ENCODE peak calls at places on chromosomes 16 and 17, in ten cellular contexts. F, M, E, Q, G, Y, H, K, Z and T are unnamed samples.

GRCh38 chr17:47719411-47720152 is 13.5 kb upstream of the TBX21 start:
- DNase-seq in M (no peak), H (no peak), Z (peak; percentile 57), Y (peak; percentile 65), F (peak; percentile 43), G (peak; percentile 52), E (no peak), K (no peak), Q (no peak), T (no peak)

GRCh38 chr16:4900750-4901149 is 36.2 kb downstream of the PPL start:
- DNase-seq in F (no peak), M (no peak), Q (no peak), Z (no peak), Y (no peak), E (no peak), G (no peak), H (no peak), K (no peak), T (no peak)

GRCh38 chr17:64387545-64388171 is 3.0 kb downstream of the PECAM1 start:
- DNase-seq in G (no peak), E (no peak), M (no peak), F (no peak), K (no peak), Y (no peak), Q (no peak), Z (no peak), H (no peak), T (no peak)

GRCh38 chr16:14186007-14186953 is 115.2 kb downstream of the MRTFB start:
- DNase-seq in Q (no peak), Y (peak; percentile 83), E (peak; percentile 59), K (no peak), M (peak; percentile 24), F (peak; percentile 85), Z (no peak), G (no peak), H (no peak), T (no peak)

GRCh38 chr16:17917316-17918019 is 419.1 kb downstream of the NPIPA8 start:
- DNase-seq in Z (no peak), M (no peak), E (no peak), Y (no peak), Q (no peak), G (no peak), F (no peak), K (no peak), H (no peak), T (no peak)

GRCh38 chr17:80738987-80739730 is 194.5 kb downstream of the RPTOR start:
- DNase-seq in K (peak; percentile 48), Q (no peak), Y (no peak), H (no peak), G (no peak), M (no peak), Z (no peak), F (no peak), E (no peak), T (no peak)

GRCh38 chr17:33436321-33436720 is 143.2 kb upstream of the ASIC2 start:
- DNase-seq in K (no peak), Q (no peak), G (no peak), Z (no peak), E (no peak), Y (peak; percentile 37), H (no peak), M (peak; percentile 21), F (peak; percentile 45), T (no peak)

GRCh38 chr16:50160495-50161164 is 7.5 kb downstream of the TENT4B start:
- DNase-seq in M (no peak), H (no peak), Q (no peak), F (peak; percentile 38), K (no peak), G (no peak), E (no peak), Z (no peak), Y (peak; percentile 71), T (no peak)

GRCh38 chr17:8629371-8630226 is 926 bp downstream of the MYH10 start:
- DNase-seq in Z (peak; percentile 28), Q (no peak), H (peak; percentile 37), M (peak; percentile 41), K (peak; percentile 52), Y (peak; percentile 36), F (peak; percentile 53), E (peak; percentile 67), G (peak; percentile 12), T (peak; percentile 47)

GRCh38 chr17:18626152-18626870 is 17.9 kb downstream of the TBC1D28 start:
- DNase-seq in F (no peak), M (no peak), G (no peak), Z (no peak), E (peak; percentile 3), K (no peak), Q (no peak), Y (no peak), H (peak; percentile 4), T (no peak)

GRCh38 chr16:85735225-85735722 is 15.6 kb downstream of the C16orf74 start:
- DNase-seq in Y (no peak), M (no peak), Z (peak; percentile 82), F (no peak), G (no peak), H (peak; percentile 77), K (peak; percentile 71), Q (no peak), E (no peak), T (peak; percentile 84)

GRCh38 chr17:78529251-78529650 is 47.9 kb downstream of the DNAH17 start:
- DNase-seq in M (no peak), E (no peak), Z (no peak), Y (no peak), F (no peak), Q (no peak), H (no peak), G (no peak), K (no peak), T (no peak)

GRCh38 chr17:59525668-59526067 is 39.7 kb upstream of the DHX40 start:
- DNase-seq in M (no peak), Z (no peak), Y (no peak), Q (no peak), E (no peak), F (no peak), H (no peak), K (no peak), G (no peak), T (no peak)

GRCh38 chr17:27560668-27561067 is 70.3 kb upstream of the LGALS9 start:
- DNase-seq in H (no peak), G (no peak), Q (no peak), E (no peak), K (no peak), Z (no peak), Y (no peak), F (peak; percentile 51), M (peak; percentile 32), T (no peak)

GRCh38 chr17:77437017-77437416 is 296.2 kb downstream of the SEC14L1 start:
- DNase-seq in M (peak; percentile 58), G (no peak), Z (no peak), K (no peak), Q (no peak), E (peak; percentile 71), F (peak; percentile 93), H (no peak), Y (peak; percentile 73), T (no peak)

GRCh38 chr17:31494259-31495048 is 103.0 kb downstream of the RAB11FIP4 start:
- DNase-seq in Y (no peak), K (peak; percentile 73), G (no peak), E (no peak), Q (peak; percentile 72), F (no peak), M (no peak), Z (peak; percentile 73), H (peak; percentile 77), T (peak; percentile 76)

GRCh38 chr16:1564325-1564724 is 30.9 kb downstream of the TMEM204 start:
- DNase-seq in G (peak; percentile 34), K (no peak), Y (no peak), M (no peak), E (peak; percentile 59), H (peak; percentile 46), Z (no peak), F (no peak), Q (no peak), T (no peak)
- TF ChIP-seq CTCF in G (no peak), K (no peak), Y (peak; percentile 18), M (peak; percentile 42), E (peak; percentile 39), H (peak; percentile 32), Z (peak; percentile 24), F (peak; percentile 30), Q (peak; percentile 51), T (no peak)

DNA sequence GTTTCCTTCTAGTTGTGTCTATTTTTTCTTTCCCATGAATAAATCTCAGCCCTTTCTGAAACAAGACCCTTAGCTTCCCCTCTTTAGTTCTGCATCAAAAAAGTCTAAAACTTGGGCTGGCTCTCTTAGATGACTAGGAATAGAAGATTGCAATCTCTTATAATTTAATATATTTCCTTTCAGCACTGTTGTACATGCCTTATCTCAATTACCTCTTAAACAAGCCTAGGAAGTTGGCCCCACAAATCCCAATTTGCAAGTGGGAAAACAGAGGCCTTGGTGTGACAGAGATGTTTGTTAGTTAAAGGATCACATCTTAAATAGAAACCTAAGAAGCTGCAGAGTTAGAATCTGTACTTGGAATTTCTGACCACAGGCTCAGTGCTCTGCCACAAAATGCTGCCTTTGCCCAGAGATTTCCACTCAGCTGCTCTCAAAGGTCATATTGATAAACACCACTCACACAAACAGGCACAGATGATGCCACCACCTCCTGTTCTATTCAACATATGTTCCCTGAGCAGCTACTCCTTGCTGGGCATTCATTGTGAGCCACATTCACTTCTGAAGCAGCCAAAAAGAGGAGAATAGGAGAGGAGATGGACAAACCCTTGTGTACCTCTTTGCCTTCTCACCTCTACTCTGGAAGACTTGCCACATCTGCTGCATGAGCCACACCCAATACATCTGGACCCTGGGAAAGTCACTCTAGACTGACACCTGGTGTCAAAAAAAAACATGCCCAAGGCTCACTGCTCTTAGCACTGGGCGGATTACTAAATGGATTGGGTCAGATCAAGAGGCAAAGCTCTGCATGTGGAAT is 5.5 kb downstream of the CCDC182 start:
- DNase-seq in K (peak; percentile 46), H (peak; percentile 50), M (no peak), Y (no peak), Z (peak; percentile 51), G (peak; percentile 28), Q (peak; percentile 14), E (peak; percentile 76), F (peak; percentile 21), T (peak; percentile 56)
- TF ChIP-seq CTCF in K (peak; percentile 29), H (peak; percentile 55), M (peak; percentile 24), Y (no peak), Z (peak; percentile 49), G (no peak), Q (peak; percentile 68), E (peak; percentile 45), F (peak; percentile 28), T (peak; percentile 47)

GRCh38 chr16:12393208-12393607 is 410.5 kb downstream of the CPPED1 start:
- DNase-seq in K (no peak), Q (no peak), Y (no peak), G (no peak), E (no peak), H (no peak), M (no peak), F (no peak), Z (no peak), T (no peak)
- TF ChIP-seq CTCF in K (no peak), Q (no peak), Y (no peak), G (no peak), E (no peak), H (no peak), M (no peak), F (no peak), Z (no peak), T (no peak)

DNA sequence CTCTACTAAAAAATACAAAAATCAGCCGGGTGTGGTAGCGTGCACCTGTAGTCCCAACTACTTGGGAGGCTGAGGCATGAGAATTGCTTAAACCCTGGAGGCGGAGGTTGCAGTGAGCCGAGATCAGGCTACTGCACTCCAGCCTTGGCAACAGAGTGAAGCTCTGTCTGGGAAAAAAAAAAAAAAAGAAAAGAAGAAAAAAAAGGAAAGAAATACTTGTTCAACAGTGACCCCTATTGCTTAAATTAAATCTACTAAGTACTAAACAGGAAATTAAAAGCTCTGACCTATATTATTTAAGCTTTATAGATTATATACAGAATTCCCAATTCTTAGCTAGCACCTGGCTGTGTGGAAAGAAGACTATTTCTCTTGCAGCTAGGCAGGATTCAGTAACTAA is 48.9 kb downstream of the FBXL20 start:
- DNase-seq in K (no peak), Y (no peak), Q (no peak), F (peak; percentile 24), H (no peak), M (no peak), E (no peak), G (no peak), Z (no peak), T (no peak)
- TF ChIP-seq CTCF in K (no peak), Y (peak; percentile 2), Q (no peak), F (no peak), H (no peak), M (no peak), E (peak; percentile 30), G (peak; percentile 59), Z (no peak), T (no peak)